ENCODE peak calls at places on chromosomes 7 and 10, in seven cellular contexts. One of them, this sample, is unnamed.

GRCh38 chr10:3668961-3669330 is 116.1 kb downstream of the KLF6 start:
- DNase-seq in GM12878: no peak
- DNase-seq in SK-N-SH: no peak
- DNase-seq in HCT116: no peak
- DNase-seq in HepG2: no peak
- DNase-seq in K562: no peak
- DNase-seq in H1: no peak
- DNase-seq in this sample: no peak

GRCh38 chr7:122886357-122887081 is at the start of gene CADPS2:
- DNase-seq in H1: peak
- DNase-seq in HCT116: peak
- DNase-seq in SK-N-SH: peak
- DNase-seq in GM12878: no peak
- DNase-seq in K562: peak
- DNase-seq in HepG2: peak
- DNase-seq in this sample: peak

GRCh38 chr7:149284850-149285580 is 23.0 kb downstream of the ZNF783 start:
- DNase-seq in GM12878: peak
- DNase-seq in H1: peak
- DNase-seq in K562: peak
- DNase-seq in SK-N-SH: peak
- DNase-seq in HCT116: peak
- DNase-seq in HepG2: no peak
- DNase-seq in this sample: peak

GRCh38 chr7:119900996-119901395 is 372.0 kb upstream of the KCND2 start:
- DNase-seq in HepG2: no peak
- DNase-seq in HCT116: no peak
- DNase-seq in GM12878: no peak
- DNase-seq in SK-N-SH: no peak
- DNase-seq in H1: no peak
- DNase-seq in K562: no peak
- DNase-seq in this sample: no peak

GRCh38 chr10:10364916-10365315 is 652.8 kb upstream of the CELF2 start:
- DNase-seq in GM12878: no peak
- DNase-seq in SK-N-SH: no peak
- DNase-seq in HCT116: no peak
- DNase-seq in HepG2: no peak
- DNase-seq in H1: no peak
- DNase-seq in K562: no peak
- DNase-seq in this sample: no peak

GRCh38 chr10:31034041-31034918 is 2.6 kb upstream of the ZNF438 start:
- DNase-seq in HepG2: no peak
- DNase-seq in GM12878: no peak
- DNase-seq in HCT116: no peak
- DNase-seq in H1: no peak
- DNase-seq in K562: no peak
- DNase-seq in SK-N-SH: no peak
- DNase-seq in this sample: no peak

GRCh38 chr7:1503816-1504775 is at the start of gene INTS1:
- DNase-seq in K562: peak
- DNase-seq in HCT116: peak
- DNase-seq in GM12878: peak
- DNase-seq in SK-N-SH: peak
- DNase-seq in H1: peak
- DNase-seq in HepG2: peak
- DNase-seq in this sample: peak

GRCh38 chr10:60669491-60669890 is 108.8 kb upstream of the CDK1 start:
- DNase-seq in HCT116: no peak
- DNase-seq in K562: no peak
- DNase-seq in HepG2: no peak
- DNase-seq in GM12878: no peak
- DNase-seq in H1: no peak
- DNase-seq in SK-N-SH: no peak
- DNase-seq in this sample: no peak

GRCh38 chr7:144848078-144848477 is 12.2 kb upstream of the TPK1 start:
- DNase-seq in GM12878: no peak
- DNase-seq in K562: no peak
- DNase-seq in HepG2: no peak
- DNase-seq in HCT116: no peak
- DNase-seq in H1: no peak
- DNase-seq in SK-N-SH: no peak
- DNase-seq in this sample: no peak

GRCh38 chr7:144836545-144836842 is 641 bp upstream of the TPK1 start:
- DNase-seq in HepG2: no peak
- DNase-seq in K562: no peak
- DNase-seq in GM12878: no peak
- DNase-seq in HCT116: no peak
- DNase-seq in H1: no peak
- DNase-seq in SK-N-SH: no peak
- DNase-seq in this sample: no peak

GRCh38 chr7:144842377-144842851 is 6.6 kb upstream of the TPK1 start:
- DNase-seq in K562: no peak
- DNase-seq in SK-N-SH: no peak
- DNase-seq in H1: no peak
- DNase-seq in HCT116: no peak
- DNase-seq in HepG2: no peak
- DNase-seq in GM12878: no peak
- DNase-seq in this sample: no peak
- TF ChIP-seq JUND in K562: peak
- TF ChIP-seq JUND in SK-N-SH: no peak
- TF ChIP-seq JUND in H1: no peak
- TF ChIP-seq JUND in HCT116: no peak
- TF ChIP-seq JUND in HepG2: no peak
- TF ChIP-seq JUND in GM12878: no peak
- TF ChIP-seq JUND in this sample: no peak

DNA sequence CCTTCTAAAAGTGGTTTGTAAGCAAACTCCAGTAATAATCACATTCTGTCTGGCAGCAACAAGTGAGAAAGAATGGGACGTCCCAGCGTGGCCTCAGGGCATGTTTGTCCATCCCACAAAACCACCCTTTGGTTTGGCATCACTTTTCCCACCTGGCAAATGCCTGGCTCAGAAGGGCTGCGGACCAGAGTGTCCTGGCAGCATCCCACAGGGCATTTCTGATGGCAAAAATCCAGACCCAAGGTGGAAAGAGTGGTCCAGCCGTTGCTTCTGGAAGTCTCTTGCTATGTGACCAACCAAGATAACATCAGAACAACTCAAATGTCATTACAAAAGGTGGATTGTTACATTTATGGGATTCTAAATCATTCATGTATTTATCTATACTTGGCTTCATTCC is 174.4 kb downstream of the CREB5 start:
- DNase-seq in HCT116: no peak
- DNase-seq in H1: no peak
- DNase-seq in HepG2: no peak
- DNase-seq in K562: no peak
- DNase-seq in GM12878: no peak
- DNase-seq in SK-N-SH: peak
- DNase-seq in this sample: peak
- TF ChIP-seq JUND in HCT116: no peak
- TF ChIP-seq JUND in H1: no peak
- TF ChIP-seq JUND in HepG2: no peak
- TF ChIP-seq JUND in K562: no peak
- TF ChIP-seq JUND in GM12878: no peak
- TF ChIP-seq JUND in SK-N-SH: no peak
- TF ChIP-seq JUND in this sample: no peak

DNA sequence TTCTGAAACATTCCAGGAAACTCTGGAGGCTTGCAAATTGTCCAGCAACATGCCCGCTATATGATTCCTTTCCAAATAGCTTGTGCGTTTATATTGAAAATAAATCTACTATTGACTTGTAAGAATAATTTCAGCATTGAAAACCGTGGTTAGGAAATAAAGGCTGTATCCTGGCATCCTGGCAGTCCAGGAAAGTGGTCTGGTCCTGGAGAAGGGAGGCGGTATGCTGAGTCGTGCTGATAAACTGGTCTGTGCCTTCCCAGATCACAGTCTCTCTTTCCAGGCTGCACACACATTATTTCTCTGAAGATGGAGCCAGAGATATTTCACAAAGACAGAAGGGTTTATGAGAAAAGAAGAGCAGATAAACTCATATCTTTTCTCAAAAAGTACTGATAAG is 350.1 kb upstream of the COBL start:
- DNase-seq in HepG2: no peak
- DNase-seq in SK-N-SH: peak
- DNase-seq in GM12878: no peak
- DNase-seq in H1: no peak
- DNase-seq in K562: no peak
- DNase-seq in HCT116: no peak
- DNase-seq in this sample: no peak
- TF ChIP-seq JUND in HepG2: no peak
- TF ChIP-seq JUND in SK-N-SH: no peak
- TF ChIP-seq JUND in GM12878: no peak
- TF ChIP-seq JUND in H1: no peak
- TF ChIP-seq JUND in K562: no peak
- TF ChIP-seq JUND in HCT116: no peak
- TF ChIP-seq JUND in this sample: no peak

DNA sequence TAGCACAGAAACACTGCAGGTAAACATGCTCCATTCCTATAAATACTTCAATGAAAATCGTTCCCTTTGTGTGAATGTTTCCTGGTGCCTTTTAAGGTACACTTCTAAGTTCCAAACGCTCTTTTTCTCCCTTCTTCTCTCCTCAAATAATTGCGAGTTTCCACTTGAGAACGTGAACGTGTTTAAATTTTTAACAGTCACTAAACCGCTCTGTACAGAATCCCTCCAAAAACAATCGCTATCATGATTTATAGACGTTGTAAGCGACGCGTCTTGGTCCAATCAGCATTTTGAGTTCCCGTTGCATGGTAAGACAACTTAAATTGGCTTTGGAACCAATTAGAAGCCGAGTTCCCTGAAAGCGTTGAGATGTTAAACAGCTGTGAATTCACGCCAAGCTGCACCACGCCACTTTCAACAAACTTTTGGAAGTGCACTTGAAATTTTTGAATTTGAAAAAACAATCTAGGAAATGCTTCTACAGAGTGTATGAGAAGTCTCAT is 12.6 kb upstream of the EBLN1 start:
- DNase-seq in HepG2: no peak
- DNase-seq in GM12878: no peak
- DNase-seq in HCT116: peak
- DNase-seq in H1: no peak
- DNase-seq in SK-N-SH: peak
- DNase-seq in K562: peak
- DNase-seq in this sample: no peak
- TF ChIP-seq JUND in HepG2: no peak
- TF ChIP-seq JUND in GM12878: no peak
- TF ChIP-seq JUND in HCT116: no peak
- TF ChIP-seq JUND in H1: no peak
- TF ChIP-seq JUND in SK-N-SH: no peak
- TF ChIP-seq JUND in K562: no peak
- TF ChIP-seq JUND in this sample: no peak

GRCh38 chr7:30136339-30136738 is 1.6 kb downstream of the MTURN start:
- DNase-seq in HCT116: no peak
- DNase-seq in HepG2: no peak
- DNase-seq in GM12878: no peak
- DNase-seq in H1: no peak
- DNase-seq in SK-N-SH: no peak
- DNase-seq in K562: peak
- DNase-seq in this sample: no peak
- TF ChIP-seq JUND in HCT116: no peak
- TF ChIP-seq JUND in HepG2: no peak
- TF ChIP-seq JUND in GM12878: no peak
- TF ChIP-seq JUND in H1: no peak
- TF ChIP-seq JUND in SK-N-SH: no peak
- TF ChIP-seq JUND in K562: no peak
- TF ChIP-seq JUND in this sample: no peak